ENCODE peak calls at places on chromosomes 4 and X, in eight cellular contexts. N is heart left ventricle, T is AG08396, I is COR-L47, B is right lobe of liver, C is AG08395, X is kidney glomerular epithelial cell, S is amygdala. U is an unnamed sample.

GRCh38 chr4:110527156-110527555 is 51.2 kb downstream of the ENPEP start:
- DNase-seq in T (no peak), C (no peak), I (no peak), N (no peak), X (no peak), B (no peak), S (no peak), U (no peak)

GRCh38 chr4:48905363-48906015 is 1.1 kb downstream of the OCIAD2 start:
- DNase-seq in I (no peak), S (no peak), B (peak), T (peak), X (peak), C (peak), N (no peak), U (peak)

GRCh38 chr4:61276034-61276433 is 75.9 kb downstream of the ADGRL3 start:
- DNase-seq in C (no peak), S (no peak), X (no peak), B (no peak), I (no peak), T (no peak), N (no peak), U (no peak)

GRCh38 chr4:158739600-158739999 is 16.4 kb upstream of the PPID start:
- DNase-seq in C (no peak), N (no peak), X (no peak), B (no peak), T (no peak), S (no peak), I (no peak), U (no peak)

GRCh38 chr4:56937262-56937661 is 29.6 kb downstream of the REST start:
- DNase-seq in X (peak), S (no peak), N (no peak), C (peak), I (no peak), T (peak), B (no peak), U (peak)

GRCh38 chrX:53239474-53239873 is 14.5 kb upstream of the KDM5C start:
- DNase-seq in S (no peak), N (no peak), X (no peak), I (no peak), T (no peak), C (no peak), B (no peak), U (no peak)

GRCh38 chr4:113547487-113548042 is 214.0 kb downstream of the CAMK2D start:
- DNase-seq in I (peak), S (peak), X (peak), B (peak), N (peak), C (peak), T (peak), U (peak)

GRCh38 chrX:47643926-47644325 is 6.4 kb downstream of the ELK1 start:
- DNase-seq in C (peak), N (no peak), X (no peak), S (no peak), B (no peak), I (no peak), T (peak), U (peak)

GRCh38 chr4:47010347-47011188 is 17.2 kb upstream of the GABRA4 start:
- DNase-seq in T (no peak), C (no peak), N (no peak), B (no peak), X (no peak), I (no peak), S (no peak), U (no peak)

GRCh38 chr4:88244821-88245579 is 39.4 kb downstream of the PPM1K start:
- DNase-seq in C (no peak), B (no peak), T (no peak), X (no peak), N (no peak), S (no peak), I (no peak), U (no peak)

U was measured in fibroblast of lung.